ENCODE peak calls at places on chromosomes 1 and 21, in four cellular contexts. E is brain microvascular endothelial cell, Q is RWPE2, L is IMR-90. G is an unnamed sample.

GRCh38 chr1:226754797-226755533 is 15.9 kb upstream of the ITPKB start:
- DNase-seq in L (no peak), Q (no peak), E (no peak), G (no peak)

GRCh38 chr1:179883739-179884138 is 1.7 kb downstream of the TOR1AIP1 start:
- DNase-seq in E (no peak), Q (peak; percentile 65), L (peak; percentile 42), G (no peak)

GRCh38 chr1:222821239-222821638 is 6.4 kb downstream of the DISP1 start:
- DNase-seq in E (no peak), L (peak; percentile 15), Q (no peak), G (no peak)

GRCh38 chr1:30929135-30929889 is 20.8 kb upstream of the SDC3 start:
- DNase-seq in E (peak; percentile 48), L (peak; percentile 36), Q (no peak), G (no peak)

GRCh38 chr1:202154148-202154765 is 6.1 kb downstream of the PTPN7 start:
- DNase-seq in Q (no peak), E (no peak), L (no peak), G (no peak)

GRCh38 chr21:34691396-34692032 is 22.7 kb downstream of the CLIC6 start:
- DNase-seq in E (no peak), L (no peak), Q (no peak), G (no peak)

GRCh38 chr1:108962681-108963051 is 618 bp downstream of the CLCC1 start:
- DNase-seq in Q (no peak), E (no peak), L (peak; percentile 6), G (no peak)

GRCh38 chr1:54111624-54112023 is 41.2 kb downstream of the CDCP2 start:
- DNase-seq in E (no peak), L (no peak), Q (no peak), G (no peak)

GRCh38 chr1:61370908-61371279 is 288.5 kb downstream of the NFIA start:
- DNase-seq in L (no peak), E (no peak), Q (no peak), G (no peak)

GRCh38 chr1:184664042-184664659 is 90.5 kb downstream of the EDEM3 start:
- DNase-seq in L (peak; percentile 57), Q (no peak), E (peak; percentile 29), G (no peak)
- H3K4me3 ChIP-seq in L (peak overlapping the region; percentile 12), Q (peak overlapping the region; percentile 9), E (peak overlapping the region; percentile 54), G (peak overlapping the region; percentile 43)

DNA sequence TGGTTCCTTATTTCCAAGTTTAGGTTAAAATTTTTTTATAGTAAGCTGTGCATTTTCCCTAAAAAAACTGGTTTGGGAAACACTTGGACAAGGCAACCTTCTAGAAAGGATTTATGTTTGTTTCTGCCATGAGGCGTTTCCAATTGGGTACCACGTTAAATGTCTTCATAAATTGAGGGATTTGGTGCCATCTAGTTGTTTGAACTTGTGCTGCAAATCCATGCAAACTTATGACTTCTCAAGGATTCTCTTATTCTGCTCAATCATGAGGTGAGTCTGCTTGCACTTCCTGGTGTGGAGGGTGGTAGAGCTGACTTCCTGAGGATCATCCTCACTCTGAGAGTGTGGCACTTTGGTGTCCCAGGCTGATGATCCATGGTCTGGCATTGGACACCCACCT is 123.3 kb downstream of the PCNX2 start:
- DNase-seq in L (peak; percentile 15), E (peak; percentile 36), Q (no peak), G (peak; percentile 16)
- TF ChIP-seq CTCF in L (peak; percentile 20), E (peak; percentile 40), Q (no peak), G (peak; percentile 50)

DNA sequence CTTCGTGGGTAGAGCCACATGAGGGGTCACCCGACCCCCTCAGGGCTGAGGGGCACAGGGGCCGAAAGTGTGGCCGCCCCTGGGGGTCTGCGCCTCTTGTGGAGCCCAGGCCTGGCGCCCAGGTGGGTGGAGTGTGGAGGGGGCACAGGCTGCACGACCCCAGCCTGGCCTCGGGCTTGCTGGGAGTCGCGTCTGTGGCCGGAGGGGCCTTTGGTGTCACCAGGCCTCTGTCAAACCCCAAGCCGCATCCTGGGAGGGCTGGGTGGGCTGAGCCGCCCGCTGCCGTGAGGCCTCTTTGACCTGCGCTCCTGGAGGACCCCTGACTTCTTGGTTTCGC is 60.7 kb downstream of the FAAP20 start:
- DNase-seq in Q (peak; percentile 41), L (no peak), E (no peak), G (no peak)
- H3K4me3 ChIP-seq in Q (peak overlapping the region; percentile 26), L (peak overlapping the region; percentile 49), E (peak overlapping the region; percentile 53), G (peak overlapping the region; percentile 57)

DNA sequence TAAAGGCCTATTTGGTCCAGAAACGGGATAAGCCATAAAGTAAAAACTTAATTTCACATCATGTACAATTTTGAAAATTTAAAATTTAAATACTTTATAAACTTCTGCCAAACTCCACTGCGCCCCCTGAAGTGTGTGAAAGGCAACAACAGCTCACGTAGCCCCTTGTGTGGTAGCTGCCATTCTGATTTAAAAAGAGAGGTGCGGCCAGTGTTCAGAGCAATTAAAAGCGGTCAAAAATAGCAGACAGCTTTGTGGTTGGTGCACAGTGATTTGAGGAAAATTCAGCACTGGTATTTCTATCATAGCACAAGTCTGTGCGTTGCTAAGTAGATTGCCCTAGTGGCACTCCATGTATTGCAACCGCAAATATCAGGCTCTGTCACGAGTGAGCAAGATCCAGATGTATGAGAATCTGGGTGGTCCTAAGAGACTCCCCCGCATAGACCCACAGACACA is 122.5 kb downstream of the ATG4C start:
- DNase-seq in E (peak; percentile 10), L (peak; percentile 11), Q (no peak), G (peak; percentile 9)
- TF ChIP-seq CTCF in E (peak; percentile 75), L (peak; percentile 47), Q (peak; percentile 4), G (peak; percentile 69)

DNA sequence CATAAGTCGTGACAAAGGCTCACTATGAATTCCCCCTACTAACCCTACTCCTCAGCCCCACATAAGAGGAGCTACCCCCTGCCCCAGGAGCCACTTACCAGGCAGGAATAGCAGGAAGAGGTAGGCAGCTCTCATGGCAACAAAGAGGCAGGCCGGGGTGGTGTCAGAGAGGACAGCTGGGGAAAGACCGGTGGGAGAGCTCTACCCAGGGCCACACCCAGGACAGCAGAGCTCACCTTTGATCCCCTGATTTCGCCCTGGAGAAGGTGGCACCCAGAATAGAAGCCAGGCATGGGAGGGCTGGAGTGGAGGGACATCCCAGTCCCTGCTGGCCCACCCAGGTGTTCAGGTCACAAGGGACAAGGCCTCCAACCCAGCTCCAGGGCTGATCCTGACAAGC is 2.3 kb downstream of the MFAP2 start:
- DNase-seq in L (no peak), Q (no peak), E (no peak), G (no peak)
- H3K4me3 ChIP-seq in L (no peak overlapping the region), Q (no peak overlapping the region), E (peak overlapping the region; percentile 80), G (no peak overlapping the region)

DNA sequence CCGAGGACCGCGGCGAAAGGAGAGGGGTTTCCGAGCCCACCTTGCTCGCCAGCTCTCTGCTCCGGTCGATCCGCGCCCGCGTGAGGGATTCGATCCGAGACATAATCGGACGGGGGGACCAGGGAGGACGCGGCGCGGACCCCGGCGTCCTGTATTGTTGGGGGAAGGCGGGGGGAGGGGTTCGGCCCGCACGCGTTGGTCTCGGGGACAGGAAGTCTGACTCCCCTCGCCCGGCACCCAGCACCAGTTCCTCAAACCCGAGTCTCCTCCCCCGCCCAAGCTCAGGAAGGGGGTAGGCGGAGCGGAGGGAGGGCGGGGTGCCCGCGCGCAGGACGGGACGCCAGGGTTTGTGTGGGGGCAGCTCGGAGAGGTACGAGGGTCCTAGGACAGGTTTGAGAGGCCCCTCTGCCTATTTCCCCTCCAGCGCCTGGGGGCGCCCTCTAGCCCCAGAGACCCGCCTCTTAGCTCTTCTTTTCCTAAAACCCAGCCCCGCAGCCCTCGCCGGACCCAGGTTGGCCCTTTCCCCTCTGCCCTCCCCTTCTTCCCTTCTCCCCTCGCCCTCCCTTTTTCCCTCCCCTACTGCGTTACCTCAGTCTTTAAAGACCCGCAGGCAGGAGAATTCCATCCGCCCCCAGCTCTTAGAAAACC is at the start of gene ARHGEF2:
- DNase-seq in Q (no peak), L (peak; percentile 64), E (no peak), G (no peak)
- TF ChIP-seq CTCF in Q (peak; percentile 24), L (peak; percentile 30), E (peak; percentile 59), G (peak; percentile 49)

GRCh38 chr1:16073490-16074104 is at the start of gene FAM131C:
- DNase-seq in L (no peak), E (no peak), Q (no peak), G (no peak)
- H3K4me3 ChIP-seq in L (peak within 1 kb of the TSS; percentile 44), E (peak within 1 kb of the TSS; percentile 43), Q (peak within 1 kb of the TSS; percentile 37), G (peak within 1 kb of the TSS; percentile 40)

GRCh38 chr1:119448112-119448511 is 33.2 kb downstream of the HSD3B2 start:
- DNase-seq in E (no peak), Q (no peak), L (no peak), G (no peak)
- TF ChIP-seq CTCF in E (no peak), Q (peak; percentile 30), L (no peak), G (peak; percentile 15)

GRCh38 chr1:200035956-200036615 is 8.6 kb downstream of the NR5A2 start:
- DNase-seq in L (no peak), E (no peak), Q (no peak), G (no peak)
- H3K4me3 ChIP-seq in L (no peak overlapping the region), E (no peak overlapping the region), Q (no peak overlapping the region), G (no peak overlapping the region)

DNA sequence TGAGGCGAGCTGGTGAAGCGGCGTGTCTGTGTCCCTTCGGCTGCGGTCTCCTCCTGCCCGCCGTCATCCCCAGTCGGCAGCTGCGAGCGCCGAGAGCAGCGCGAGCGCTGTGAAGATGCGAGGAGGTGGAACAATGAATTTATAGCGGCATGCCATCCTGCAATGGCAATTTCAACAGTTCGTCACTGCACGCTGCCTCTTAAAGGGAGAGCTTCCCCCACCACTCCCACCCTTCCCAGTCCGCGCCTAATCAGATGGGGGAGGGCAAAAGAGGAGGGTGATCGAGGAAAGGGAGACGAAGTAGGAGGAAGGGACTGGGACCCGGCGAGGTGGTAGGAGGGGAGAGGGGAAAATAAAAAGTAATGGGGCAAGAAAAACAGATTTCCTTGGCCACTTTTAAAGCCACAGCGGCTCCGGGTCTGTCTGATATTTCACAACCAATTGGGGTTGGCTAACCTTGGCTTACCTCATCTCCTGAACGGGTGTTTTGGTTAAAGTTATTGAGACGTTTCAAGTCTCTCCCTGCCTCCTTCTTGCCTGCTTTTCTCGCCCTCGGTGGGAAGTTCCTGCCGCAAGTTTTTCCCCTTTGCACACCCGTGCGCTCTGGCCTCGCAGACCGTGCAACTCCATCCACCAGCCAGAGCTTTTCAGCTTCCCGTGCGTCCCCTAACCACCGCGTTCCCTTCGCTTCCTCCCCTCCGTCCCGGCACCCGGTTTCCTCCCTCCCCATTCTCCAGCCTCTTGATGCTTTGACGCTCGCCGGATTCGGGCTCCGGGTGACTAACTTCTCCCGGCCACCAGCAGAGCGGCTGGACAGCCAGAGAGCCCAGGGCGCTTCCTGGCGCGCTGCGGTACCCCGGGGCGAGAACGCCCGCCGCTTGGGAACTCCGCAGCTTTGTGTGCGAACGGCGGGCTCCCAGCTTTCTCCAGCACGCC is at the start of gene ADAMTS5:
- DNase-seq in L (peak; percentile 69), E (peak; percentile 58), Q (peak; percentile 39), G (no peak)
- TF ChIP-seq CTCF in L (peak; percentile 4), E (peak; percentile 31), Q (no peak), G (no peak)

G was measured in retinal pigment epithelial cell.